ENCODE peak calls at places on chromosome 11, in five cellular contexts. P is H7, M is pancreas, F is NCI-H1092, J is kidney glomerular epithelial cell. K is an unnamed sample.

GRCh38 chr11:75563978-75564552 is 2.0 kb downstream of the SERPINH1 start:
- DNase-seq in P (peak; percentile 90), M (no peak), F (no peak), J (no peak), K (peak; percentile 75)

GRCh38 chr11:128765571-128766530 is 72.0 kb downstream of the FLI1 start:
- DNase-seq in P (peak; percentile 35), M (no peak), F (no peak), J (no peak), K (no peak)

GRCh38 chr11:127451852-127452251 is 451.3 kb upstream of the KIRREL3 start:
- DNase-seq in P (no peak), M (no peak), F (peak; percentile 15), J (no peak), K (no peak)

GRCh38 chr11:75768909-75769771 is 562 bp downstream of the DGAT2 start:
- DNase-seq in P (peak; percentile 72), M (no peak), F (no peak), J (no peak), K (no peak)

GRCh38 chr11:94449437-94449836 is 44.2 kb downstream of the MRE11 start:
- DNase-seq in P (no peak), M (no peak), F (no peak), J (peak; percentile 76), K (peak; percentile 86)

GRCh38 chr11:92057849-92058442 is 166.7 kb upstream of the FAT3 start:
- DNase-seq in P (no peak), M (no peak), F (no peak), J (no peak), K (no peak)

GRCh38 chr11:17276236-17277023 is at the start of gene NUCB2:
- DNase-seq in P (peak; percentile 97), M (peak; percentile 97), F (peak; percentile 96), J (peak; percentile 81), K (peak; percentile 96)

GRCh38 chr11:125568970-125569912 is at the start of gene EI24:
- DNase-seq in P (peak; percentile 96), M (peak; percentile 90), F (peak; percentile 87), J (peak; percentile 68), K (peak; percentile 93)